ENCODE peak calls at places on chromosome 16, in six cellular contexts. A, Z, X, T, U and H are unnamed samples.
A peak's percentile ranks its signal among the peaks of the same experiment; 100 is the strongest.

GRCh38 chr16:7590934-7591333 is 258.3 kb downstream of the RBFOX1 start:
- DNase-seq in A (no peak), Z (no peak), X (no peak), T (no peak), U (no peak), H (no peak)

GRCh38 chr16:49396206-49396720 is 22.7 kb downstream of the C16orf78 start:
- DNase-seq in A (no peak), Z (no peak), X (no peak), T (no peak), U (no peak), H (no peak)

GRCh38 chr16:88758227-88758943 is 26.6 kb downstream of the PIEZO1 start:
- DNase-seq in A (no peak), Z (no peak), X (no peak), T (no peak), U (no peak), H (no peak)

GRCh38 chr16:16083421-16084156 is 134.2 kb downstream of the ABCC1 start:
- DNase-seq in A (no peak), Z (no peak), X (no peak), T (no peak), U (peak; percentile 85), H (no peak)

GRCh38 chr16:10386517-10387377 is 886 bp downstream of the ATF7IP2 start:
- DNase-seq in A (no peak), Z (no peak), X (no peak), T (no peak), U (peak; percentile 29), H (no peak)

GRCh38 chr16:4944333-4945281 is 7.7 kb upstream of the PPL start:
- DNase-seq in A (peak; percentile 94), Z (peak; percentile 95), X (peak; percentile 96), T (peak; percentile 92), U (peak; percentile 94), H (peak; percentile 67)

GRCh38 chr16:89900885-89901284 is 17.8 kb upstream of the MC1R start:
- DNase-seq in A (no peak), Z (no peak), X (no peak), T (no peak), U (no peak), H (no peak)

GRCh38 chr16:27080870-27081269 is 14.1 kb downstream of the C16orf82 start:
- DNase-seq in A (no peak), Z (no peak), X (no peak), T (no peak), U (peak; percentile 37), H (no peak)

GRCh38 chr16:30748634-30749445 is 615 bp downstream of the PHKG2 start:
- DNase-seq in A (no peak), Z (peak; percentile 81), X (peak; percentile 47), T (no peak), U (peak; percentile 35), H (no peak)

DNA sequence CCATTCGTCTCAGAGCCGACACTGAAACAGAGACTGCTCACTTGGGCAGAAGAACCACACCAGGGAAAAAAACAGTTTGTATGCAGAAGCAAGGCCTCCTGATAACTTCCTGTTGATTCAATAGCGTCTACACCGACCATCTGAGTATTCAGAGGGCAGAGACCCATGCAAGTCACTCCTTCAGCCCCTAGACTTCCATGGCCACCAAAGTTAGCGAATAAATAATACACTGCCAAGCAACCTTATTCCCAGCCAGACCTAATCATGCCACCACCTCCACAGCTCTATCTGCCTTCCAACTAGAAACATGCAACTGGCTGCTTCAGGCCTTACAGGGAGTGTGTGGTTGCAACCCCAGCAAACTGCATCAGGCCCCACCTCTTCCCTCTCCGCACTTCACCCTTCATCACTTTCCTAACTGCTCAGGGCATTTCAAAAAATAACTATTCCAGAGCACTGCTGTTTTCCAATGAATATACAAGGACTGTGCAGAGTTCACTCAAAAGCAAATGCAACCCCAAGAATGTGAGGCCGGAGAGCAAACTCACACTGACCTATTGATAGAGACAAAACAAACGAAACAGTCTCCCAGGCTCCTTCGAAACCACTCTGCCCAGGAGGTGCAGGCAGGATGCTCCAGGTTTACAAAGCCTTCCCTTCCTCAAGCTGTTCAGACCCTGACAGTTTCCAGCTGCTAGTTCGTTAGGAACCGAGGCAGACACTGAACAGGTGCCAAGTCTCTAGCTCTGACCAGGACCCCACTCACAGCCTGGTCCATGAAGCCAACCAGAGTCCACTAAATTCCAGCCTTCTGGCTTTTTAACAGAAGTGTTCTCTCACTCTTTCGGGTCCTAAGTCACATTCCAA is 3.6 kb downstream of the USP7 start:
- DNase-seq in A (no peak), Z (no peak), X (no peak), T (no peak), U (no peak), H (peak; percentile 20)
- H3K27ac ChIP-seq in A (peak overlapping the region; percentile 30), Z (peak overlapping the region; percentile 40), X (no peak overlapping the region), T (no peak overlapping the region), U (no peak overlapping the region), H (no peak overlapping the region)

DNA sequence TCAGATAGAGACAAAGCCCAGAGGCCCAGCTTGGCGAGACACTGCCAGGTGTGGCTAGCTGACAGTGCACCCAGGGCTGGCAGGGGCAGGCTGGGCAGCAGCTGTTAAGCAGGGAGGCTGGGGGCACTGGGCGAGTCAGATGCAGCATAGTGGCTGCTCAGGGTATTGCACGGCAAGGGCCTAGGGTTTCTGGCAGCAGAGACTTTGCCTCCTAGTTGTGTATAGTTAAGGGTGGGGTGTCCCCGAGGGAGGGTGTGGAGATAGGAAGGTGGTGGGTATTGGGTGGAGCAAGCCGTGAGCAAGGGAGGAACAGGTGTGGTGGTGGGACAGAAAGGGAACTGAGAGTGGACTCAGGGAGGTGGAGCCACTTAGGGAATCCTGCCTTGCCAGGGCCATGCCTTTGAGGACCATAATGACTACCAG is 66.0 kb downstream of the SMPD3 start:
- DNase-seq in A (peak; percentile 51), Z (no peak), X (no peak), T (no peak), U (peak; percentile 27), H (no peak)
- TF ChIP-seq CTCF in A (peak; percentile 18), Z (peak; percentile 27), X (no peak), T (peak; percentile 60), U (no peak), H (no peak)

GRCh38 chr16:68987734-68988457 is 117.6 kb upstream of the HAS3 start:
- DNase-seq in A (no peak), Z (no peak), X (no peak), T (no peak), U (no peak), H (no peak)

GRCh38 chr16:68985268-68985667 is 120.2 kb upstream of the HAS3 start:
- DNase-seq in A (no peak), Z (no peak), X (no peak), T (no peak), U (no peak), H (no peak)

GRCh38 chr16:68981971-68982370 is 123.5 kb upstream of the HAS3 start:
- DNase-seq in A (no peak), Z (no peak), X (no peak), T (no peak), U (no peak), H (no peak)

GRCh38 chr16:68984467-68984866 is 121.0 kb upstream of the HAS3 start:
- DNase-seq in A (no peak), Z (no peak), X (no peak), T (no peak), U (no peak), H (no peak)

GRCh38 chr16:68985855-68986254 is 119.6 kb upstream of the HAS3 start:
- DNase-seq in A (no peak), Z (no peak), X (no peak), T (peak; percentile 84), U (peak; percentile 28), H (no peak)
- H3K27ac ChIP-seq in A (no peak overlapping the region), Z (no peak overlapping the region), X (no peak overlapping the region), T (peak overlapping the region; percentile 81), U (peak overlapping the region; percentile 11), H (peak overlapping the region; percentile 46)

GRCh38 chr16:85240982-85241924 is 129.0 kb upstream of the CIBAR2 start:
- DNase-seq in A (no peak), Z (no peak), X (no peak), T (no peak), U (no peak), H (no peak)
- TF ChIP-seq CTCF in A (no peak), Z (no peak), X (no peak), T (no peak), U (no peak), H (no peak)

GRCh38 chr16:69176033-69176780 is 10.8 kb upstream of the SNTB2 start:
- DNase-seq in A (no peak), Z (no peak), X (no peak), T (no peak), U (no peak), H (no peak)
- H3K27ac ChIP-seq in A (no peak overlapping the region), Z (peak overlapping the region; percentile 8), X (no peak overlapping the region), T (no peak overlapping the region), U (no peak overlapping the region), H (no peak overlapping the region)